ENCODE peak calls at places on chromosomes 16 and 17, in four cellular contexts. J is neural progenitor cell; F is A549; Y is effector memory CD4-positive, alpha-beta T cell. D is an unnamed sample.

GRCh38 chr16:80045944-80046660 is 445.6 kb upstream of the MAF start:
- DNase-seq in J (peak; percentile 65), F (no peak), Y (no peak), D (no peak)

GRCh38 chr16:84062734-84063640 is 20.4 kb upstream of the SLC38A8 start:
- DNase-seq in J (peak; percentile 92), F (peak; percentile 82), Y (peak; percentile 46), D (no peak)

GRCh38 chr16:65342231-65342866 is 220.5 kb upstream of the CDH11 start:
- DNase-seq in J (peak; percentile 2), F (no peak), Y (no peak), D (no peak)

GRCh38 chr17:4806420-4806769 is 557 bp upstream of the PLD2 start:
- DNase-seq in J (no peak), F (no peak), Y (no peak), D (no peak)

GRCh38 chr16:19330801-19331484 is 45.4 kb downstream of the CLEC19A start:
- DNase-seq in J (no peak), F (peak; percentile 41), Y (no peak), D (peak; percentile 20)

GRCh38 chr16:89023151-89023551 is 46.1 kb upstream of the CBFA2T3 start:
- DNase-seq in J (no peak), F (no peak), Y (no peak), D (no peak)

GRCh38 chr17:10217916-10218315 is 19.5 kb upstream of the GAS7 start:
- DNase-seq in J (no peak), F (no peak), Y (no peak), D (no peak)

GRCh38 chr17:75153854-75154194 is 488 bp downstream of the JPT1 start:
- DNase-seq in J (no peak), F (no peak), Y (no peak), D (no peak)

GRCh38 chr16:27405546-27406451 is 3.8 kb downstream of the IL21R start:
- DNase-seq in J (no peak), F (no peak), Y (no peak), D (no peak)

GRCh38 chr16:3004319-3004718 is 8.4 kb upstream of the CLDN9 start:
- DNase-seq in J (peak; percentile 50), F (no peak), Y (peak; percentile 8), D (no peak)

GRCh38 chr17:10549108-10549842 is at the start of gene MYH2:
- DNase-seq in J (peak; percentile 76), F (no peak), Y (no peak), D (no peak)

GRCh38 chr16:16861546-16861945 is 482.6 kb downstream of the NPIPA7 start:
- DNase-seq in J (peak; percentile 80), F (peak; percentile 38), Y (peak; percentile 33), D (peak; percentile 1)

GRCh38 chr16:66898933-66899309 is 18.6 kb downstream of the PDP2 start:
- DNase-seq in J (no peak), F (no peak), Y (no peak), D (no peak)

GRCh38 chr16:66899945-66900688 is 18.6 kb downstream of the CDH16 start:
- DNase-seq in J (peak; percentile 31), F (peak; percentile 54), Y (no peak), D (no peak)

GRCh38 chr16:66899310-66899944 is 19.1 kb downstream of the PDP2 start:
- DNase-seq in J (no peak), F (no peak), Y (no peak), D (no peak)

GRCh38 chr16:66895999-66896398 is 15.7 kb downstream of the PDP2 start:
- DNase-seq in J (no peak), F (no peak), Y (no peak), D (no peak)

GRCh38 chr16:66898207-66898606 is 17.9 kb downstream of the PDP2 start:
- DNase-seq in J (no peak), F (no peak), Y (no peak), D (no peak)
- H3K27ac ChIP-seq in J (no peak overlapping the region), F (no peak overlapping the region), Y (no peak overlapping the region), D (no peak overlapping the region)

GRCh38 chr16:50598256-50598894 is 50.2 kb downstream of the NKD1 start:
- DNase-seq in J (no peak), F (no peak), Y (no peak), D (peak; percentile 31)
- H3K27ac ChIP-seq in J (no peak overlapping the region), F (no peak overlapping the region), Y (no peak overlapping the region), D (no peak overlapping the region)

GRCh38 chr16:22684282-22685161 is 129.4 kb upstream of the HS3ST2 start:
- DNase-seq in J (no peak), F (no peak), Y (no peak), D (no peak)
- H3K27ac ChIP-seq in J (peak overlapping the region; percentile 83), F (no peak overlapping the region), Y (no peak overlapping the region), D (no peak overlapping the region)

GRCh38 chr16:49809112-49809511 is 46.8 kb downstream of the ZNF423 start:
- DNase-seq in J (no peak), F (no peak), Y (no peak), D (no peak)

GRCh38 chr16:49809561-49809960 is 46.4 kb downstream of the ZNF423 start:
- DNase-seq in J (no peak), F (no peak), Y (no peak), D (no peak)

GRCh38 chr16:49810769-49811315 is 45.1 kb downstream of the ZNF423 start:
- DNase-seq in J (no peak), F (no peak), Y (no peak), D (no peak)

GRCh38 chr16:49816782-49817370 is 39.0 kb downstream of the ZNF423 start:
- DNase-seq in J (no peak), F (no peak), Y (no peak), D (no peak)

GRCh38 chr16:49811630-49812334 is 44.1 kb downstream of the ZNF423 start:
- DNase-seq in J (peak; percentile 55), F (no peak), Y (no peak), D (peak; percentile 32)
- H3K27ac ChIP-seq in J (no peak overlapping the region), F (no peak overlapping the region), Y (no peak overlapping the region), D (peak overlapping the region; percentile 37)

GRCh38 chr17:50139950-50140885 is 10.3 kb upstream of the SAMD14 start:
- DNase-seq in J (peak; percentile 75), F (peak; percentile 89), Y (peak; percentile 73), D (peak; percentile 83)

GRCh38 chr17:50141750-50142119 is 8.7 kb downstream of the PPP1R9B start:
- DNase-seq in J (no peak), F (no peak), Y (no peak), D (no peak)

GRCh38 chr17:50141026-50141749 is 9.3 kb downstream of the PPP1R9B start:
- DNase-seq in J (no peak), F (no peak), Y (no peak), D (no peak)

GRCh38 chr17:50137050-50137449 is 7.1 kb upstream of the SAMD14 start:
- DNase-seq in J (no peak), F (no peak), Y (no peak), D (no peak)

DNA sequence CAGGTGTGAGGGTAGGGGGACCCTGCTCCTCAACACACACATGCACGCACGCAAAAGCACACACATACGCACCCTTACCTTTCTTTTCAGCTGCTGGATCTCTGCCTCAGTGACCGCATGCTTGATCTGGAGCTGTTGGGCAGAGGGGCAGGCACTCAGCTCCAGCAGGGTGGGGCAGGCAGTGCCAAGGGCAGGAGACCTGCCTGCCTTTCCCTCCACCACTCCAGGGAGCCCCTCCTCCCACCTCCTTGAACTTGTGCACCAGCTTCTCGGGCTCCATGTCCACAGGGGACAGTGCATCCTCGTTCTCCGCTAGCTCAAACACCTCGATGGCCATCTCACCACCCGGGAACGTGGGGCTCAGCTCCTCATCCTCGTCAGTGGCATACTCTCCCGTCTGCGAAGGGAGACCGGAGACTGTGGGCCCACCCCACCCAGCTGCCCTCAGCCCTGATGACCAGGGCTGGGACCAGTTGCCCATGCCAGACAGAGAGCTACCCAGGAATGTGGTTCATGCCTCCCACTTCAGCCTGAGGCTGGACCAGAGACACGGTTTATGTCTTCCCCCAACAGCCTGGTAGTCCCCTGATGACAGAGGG is 9.3 kb upstream of the SAMD14 start:
- DNase-seq in J (no peak), F (no peak), Y (no peak), D (no peak)
- H3K27ac ChIP-seq in J (no peak overlapping the region), F (no peak overlapping the region), Y (peak overlapping the region; percentile 23), D (no peak overlapping the region)

GRCh38 chr17:81021531-81022370 is 13.2 kb upstream of the BAIAP2 start:
- DNase-seq in J (no peak), F (no peak), Y (no peak), D (no peak)
- H3K27ac ChIP-seq in J (no peak overlapping the region), F (no peak overlapping the region), Y (no peak overlapping the region), D (no peak overlapping the region)

D was measured in caudate nucleus.